ENCODE peak calls at places on chromosomes 16 and 17, in seven cellular contexts. T is GM12878, D is HCT116, Q is SK-N-SH, R is HepG2, W is K562, P is H1. E is an unnamed sample.

GRCh38 chr17:8079291-8080207 is 8.0 kb downstream of the ALOX12B start:
- DNase-seq in R (peak), Q (peak), W (peak), P (peak), D (peak), T (no peak), E (peak)

GRCh38 chr17:65228287-65228686 is 91.1 kb downstream of the RGS9 start:
- DNase-seq in R (no peak), T (no peak), P (no peak), W (no peak), D (no peak), Q (no peak), E (no peak)

GRCh38 chr17:72632026-72632684 is 460.3 kb downstream of the SLC39A11 start:
- DNase-seq in D (no peak), R (peak), T (no peak), Q (no peak), P (no peak), W (no peak), E (peak)

GRCh38 chr16:82004651-82005490 is 6.4 kb downstream of the SDR42E1 start:
- DNase-seq in Q (peak), P (no peak), T (no peak), D (no peak), W (no peak), R (no peak), E (no peak)

GRCh38 chr17:34671191-34671590 is 91.8 kb downstream of the TMEM132E start:
- DNase-seq in Q (no peak), T (no peak), R (no peak), D (no peak), W (no peak), P (no peak), E (no peak)

GRCh38 chr17:59707971-59708425 is 544 bp downstream of the VMP1 start:
- DNase-seq in R (no peak), D (no peak), T (no peak), Q (no peak), W (no peak), P (no peak), E (no peak)

GRCh38 chr17:32688221-32688620 is 188.7 kb downstream of the MYO1D start:
- DNase-seq in W (no peak), Q (no peak), T (no peak), D (no peak), P (no peak), R (no peak), E (no peak)

GRCh38 chr16:84718-85452 is 6.9 kb downstream of the MPG start:
- DNase-seq in T (peak), W (no peak), R (no peak), Q (no peak), D (no peak), P (no peak), E (no peak)

GRCh38 chr17:73071387-73071999 is 21.0 kb downstream of the SLC39A11 start:
- DNase-seq in D (no peak), Q (no peak), T (no peak), P (no peak), W (no peak), R (peak), E (no peak)

DNA sequence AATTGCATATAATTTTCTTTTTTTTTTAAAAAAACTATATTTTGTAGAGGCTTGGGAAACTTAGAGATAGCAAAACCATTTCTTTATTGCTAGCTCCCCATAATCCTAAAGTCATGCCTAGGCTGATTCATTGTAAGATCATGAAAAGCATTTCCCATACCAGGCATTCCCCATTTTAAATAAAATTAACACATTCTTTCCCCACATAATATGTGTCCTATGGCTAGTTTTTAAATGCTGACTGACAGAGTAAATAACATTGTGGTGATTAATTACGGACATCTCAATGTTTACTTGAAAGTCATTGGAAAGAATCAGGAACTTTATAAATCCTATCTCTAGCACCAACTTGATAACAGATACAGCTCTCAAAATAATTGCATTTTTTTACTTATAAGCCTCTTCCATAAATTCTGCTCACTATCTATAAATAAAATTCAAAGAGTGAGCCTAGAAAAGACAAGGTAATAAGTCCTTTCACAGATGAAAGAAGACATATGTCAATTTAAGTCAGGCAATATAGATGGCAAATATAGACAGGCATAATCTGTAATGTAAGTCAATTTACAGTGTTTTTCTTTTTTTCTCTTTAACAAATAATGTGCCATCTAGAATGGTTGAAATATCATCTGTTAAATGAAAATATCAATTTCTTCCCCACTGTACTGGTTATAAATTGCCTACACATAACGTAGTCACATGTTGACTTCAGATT is 1409.0 kb upstream of the GOT2 start:
- DNase-seq in P (no peak), D (no peak), W (no peak), T (no peak), R (no peak), Q (no peak), E (no peak)
- TF ChIP-seq JUND in P (no peak), D (no peak), W (no peak), T (no peak), R (no peak), Q (no peak), E (no peak)

DNA sequence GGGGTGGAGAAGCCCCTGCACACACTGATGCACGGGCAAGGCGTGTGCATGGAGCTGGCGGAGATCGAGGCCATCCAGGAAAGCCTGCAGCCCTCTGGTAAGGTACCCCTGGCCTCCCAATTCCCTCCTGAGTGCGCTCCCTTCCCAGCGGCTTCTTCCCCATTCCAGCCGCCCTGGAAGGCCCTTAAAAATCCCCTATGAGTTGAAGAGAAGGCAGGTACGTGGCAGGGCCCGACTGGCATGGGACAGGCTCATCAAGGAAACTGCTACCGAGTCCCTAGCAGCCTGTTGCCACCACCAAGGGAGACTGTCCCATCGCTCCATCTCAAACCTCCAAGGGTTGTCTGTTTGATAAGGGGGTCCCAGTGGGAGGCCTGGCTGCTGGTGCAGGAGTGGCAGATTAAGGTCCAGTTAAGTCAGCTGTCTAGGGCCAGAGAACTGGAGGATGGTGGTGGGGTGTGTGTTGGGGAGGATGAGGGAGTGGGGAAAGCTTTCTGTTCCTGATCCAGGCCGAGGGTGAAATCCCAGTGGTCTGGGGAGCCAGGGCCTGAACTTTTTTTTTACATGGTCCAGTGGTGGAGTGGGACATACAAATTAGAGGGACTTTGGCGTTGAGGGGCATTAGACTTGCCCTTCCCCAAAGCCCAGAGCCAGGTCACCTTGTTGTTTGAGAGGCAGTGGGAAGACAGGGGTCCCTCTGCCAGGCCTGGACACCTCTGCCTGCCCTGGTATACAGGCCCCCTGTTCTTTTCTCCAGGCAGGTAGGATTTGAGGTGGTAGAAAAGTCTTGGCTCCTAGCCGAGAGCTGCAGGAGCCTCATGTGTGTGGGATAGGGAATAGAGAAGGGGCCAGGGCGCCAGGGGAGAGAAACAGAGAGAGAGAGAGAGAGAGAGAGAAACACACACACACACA is 994 bp downstream of the IGFBP4 start:
- DNase-seq in R (no peak), Q (no peak), D (no peak), T (no peak), P (no peak), W (no peak), E (peak)
- TF ChIP-seq JUND in R (no peak), Q (no peak), D (no peak), T (no peak), P (no peak), W (no peak), E (no peak)

DNA sequence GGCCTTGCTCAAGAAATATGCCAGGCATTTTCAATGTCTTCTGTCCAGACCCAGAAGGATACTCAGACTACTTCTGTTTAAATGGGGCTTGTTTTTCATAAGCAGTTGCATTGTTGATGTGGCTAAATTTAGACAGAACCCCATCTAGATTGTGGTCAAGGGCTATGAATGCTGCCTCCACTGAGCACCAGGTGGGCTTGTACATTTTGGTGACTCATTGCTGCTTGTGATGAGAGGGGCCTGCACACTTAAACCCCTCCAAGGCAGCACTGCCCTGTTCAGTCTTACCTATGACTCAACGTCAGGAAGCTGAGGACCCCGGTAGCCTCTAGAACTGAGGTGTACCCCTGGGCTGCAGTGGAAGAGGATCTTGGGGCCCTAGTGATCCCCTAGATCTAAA is 144.0 kb downstream of the PRKCA start:
- DNase-seq in D (no peak), T (no peak), R (no peak), W (no peak), P (no peak), Q (no peak), E (no peak)
- TF ChIP-seq JUND in D (no peak), T (no peak), R (no peak), W (no peak), P (no peak), Q (no peak), E (no peak)

DNA sequence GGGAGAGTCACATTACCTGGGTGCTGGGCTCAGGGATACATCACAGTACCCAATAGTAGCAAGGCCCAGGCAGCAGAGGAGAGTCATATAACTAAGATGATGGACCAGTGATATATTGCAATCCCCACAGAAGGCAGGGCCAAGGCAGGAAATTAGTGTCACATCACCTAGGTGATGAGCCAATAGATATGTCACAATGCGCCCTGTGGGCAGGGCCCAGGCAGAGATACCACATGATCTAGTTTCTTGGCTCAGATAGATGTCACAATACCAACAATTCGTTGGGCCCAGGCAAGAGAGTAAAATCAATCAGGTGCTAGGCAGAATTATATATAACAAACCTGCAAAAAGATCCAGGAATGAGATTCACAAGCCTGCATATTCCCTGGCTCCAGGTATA is 2111.5 kb downstream of the TP53TG3F start:
- DNase-seq in W (no peak), P (no peak), R (no peak), Q (no peak), D (no peak), T (no peak), E (no peak)
- TF ChIP-seq JUND in W (no peak), P (no peak), R (no peak), Q (no peak), D (no peak), T (no peak), E (no peak)

GRCh38 chr17:51298508-51299371 is 38.4 kb downstream of the UTP18 start:
- DNase-seq in R (peak), W (peak), D (peak), T (no peak), Q (peak), P (no peak), E (peak)
- TF ChIP-seq JUND in R (no peak), W (no peak), D (no peak), T (no peak), Q (no peak), P (no peak), E (no peak)

DNA sequence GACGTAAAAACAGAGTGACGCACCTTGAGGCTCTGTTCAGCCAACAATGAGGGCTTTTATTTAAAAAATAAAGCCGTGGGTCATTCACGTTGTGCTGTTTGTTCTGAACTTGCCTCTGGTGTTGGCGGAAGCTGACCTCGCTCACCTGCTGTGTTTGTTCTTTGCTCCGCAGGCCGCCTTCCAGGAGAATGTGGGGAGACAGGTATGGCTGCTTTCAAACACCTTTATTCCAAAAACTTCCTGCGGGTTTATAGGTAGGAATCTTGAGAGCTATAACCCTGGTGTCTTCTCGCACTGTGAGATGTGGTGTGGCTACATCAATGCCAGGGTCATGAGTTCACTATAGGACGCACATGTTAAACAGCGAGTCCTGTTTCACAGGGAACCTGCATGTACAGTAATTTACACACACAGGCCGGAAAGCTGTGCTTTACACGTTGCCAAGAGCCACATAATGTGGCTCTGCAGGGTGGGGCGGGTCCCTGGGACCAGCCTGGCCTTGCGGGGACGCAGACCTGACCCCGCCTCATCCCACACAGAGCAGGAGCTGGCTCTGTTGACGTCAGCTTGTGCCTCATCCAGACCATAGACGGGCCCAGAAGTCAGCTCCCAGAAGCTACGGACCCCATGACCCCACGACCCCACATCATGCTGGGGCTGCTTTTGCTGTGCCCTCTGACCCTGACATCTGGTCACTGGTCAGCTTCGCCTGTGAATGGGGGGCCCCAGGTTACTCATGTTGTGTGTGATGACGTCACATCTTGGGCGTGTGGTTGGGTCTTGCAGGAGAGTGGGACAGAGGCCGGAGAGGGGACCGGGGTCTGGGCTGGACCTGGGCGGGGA is 49.9 kb upstream of the ZNF750 start:
- DNase-seq in P (no peak), W (no peak), T (no peak), R (peak), D (peak), Q (no peak), E (peak)
- TF ChIP-seq JUND in P (no peak), W (no peak), T (no peak), R (peak), D (no peak), Q (no peak), E (no peak)

GRCh38 chr16:49278567-49278827 is 3.1 kb downstream of the CBLN1 start:
- DNase-seq in T (no peak), P (no peak), D (no peak), R (no peak), Q (no peak), W (no peak), E (no peak)

GRCh38 chr16:49280022-49280741 is 1.5 kb downstream of the CBLN1 start:
- DNase-seq in Q (peak), R (no peak), D (no peak), T (no peak), W (no peak), P (no peak), E (no peak)

GRCh38 chr16:49277766-49278566 is 3.7 kb downstream of the CBLN1 start:
- DNase-seq in T (no peak), D (no peak), W (no peak), R (no peak), Q (no peak), P (no peak), E (no peak)

GRCh38 chr16:49280861-49281331 is 742 bp downstream of the CBLN1 start:
- DNase-seq in R (no peak), Q (peak), T (no peak), P (no peak), W (no peak), D (no peak), E (no peak)

DNA sequence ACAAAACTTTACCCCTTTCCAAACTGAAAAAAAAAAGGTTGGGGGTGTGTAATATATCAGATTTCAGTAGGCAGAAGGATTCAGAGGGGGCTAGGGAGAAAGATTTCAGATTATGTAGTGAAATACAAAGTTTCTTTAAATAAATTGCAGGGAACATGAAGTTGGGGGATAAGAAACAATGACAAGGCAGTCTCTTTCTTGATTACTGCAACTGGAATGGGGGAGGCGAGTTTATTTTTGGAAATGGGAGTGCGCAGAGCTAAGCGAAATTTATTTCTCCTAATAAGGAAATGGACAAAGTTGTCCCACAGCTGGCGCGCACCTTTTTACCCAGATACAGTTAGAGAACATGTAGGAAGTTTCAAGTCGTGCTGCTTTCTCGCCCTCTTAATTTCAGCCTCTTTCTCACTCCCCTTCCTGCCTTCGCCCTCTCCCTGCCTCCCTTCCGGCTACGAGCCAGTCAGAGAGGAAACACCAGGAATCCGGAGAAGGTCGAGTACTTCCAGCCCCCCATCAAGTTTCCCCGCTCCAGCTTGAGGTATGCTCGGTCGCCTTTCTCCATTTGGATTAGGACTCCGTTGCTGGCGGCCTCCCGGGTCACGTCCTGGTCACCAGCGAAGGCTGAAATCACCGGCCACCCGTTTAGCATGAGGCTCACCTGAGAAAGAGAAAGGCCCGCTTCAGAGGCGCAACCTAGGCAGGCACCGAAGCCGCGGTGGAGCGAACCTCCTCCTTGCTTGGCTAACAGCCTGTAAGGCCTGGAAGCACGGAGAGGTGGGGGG is 2.5 kb downstream of the CBLN1 start:
- DNase-seq in Q (no peak), W (no peak), P (no peak), T (no peak), D (no peak), R (no peak), E (no peak)
- TF ChIP-seq JUND in Q (no peak), W (no peak), P (no peak), T (no peak), D (no peak), R (no peak), E (no peak)

GRCh38 chr17:75088902-75089417 is 1.2 kb downstream of the SLC16A5 start:
- DNase-seq in W (no peak), P (no peak), D (no peak), T (no peak), R (peak), Q (no peak), E (no peak)
- TF ChIP-seq JUND in W (no peak), P (peak), D (no peak), T (no peak), R (peak), Q (no peak), E (no peak)

GRCh38 chr17:22459331-22459952 is 767.1 kb downstream of the KCNJ18 start:
- DNase-seq in D (no peak), T (no peak), W (no peak), R (no peak), P (no peak), Q (no peak), E (no peak)

GRCh38 chr17:22453181-22453580 is 760.9 kb downstream of the KCNJ18 start:
- DNase-seq in T (no peak), Q (no peak), D (no peak), R (no peak), P (no peak), W (no peak), E (no peak)

GRCh38 chr17:22459953-22460350 is 767.6 kb downstream of the KCNJ18 start:
- DNase-seq in D (no peak), Q (no peak), R (no peak), T (no peak), P (no peak), W (no peak), E (no peak)

DNA sequence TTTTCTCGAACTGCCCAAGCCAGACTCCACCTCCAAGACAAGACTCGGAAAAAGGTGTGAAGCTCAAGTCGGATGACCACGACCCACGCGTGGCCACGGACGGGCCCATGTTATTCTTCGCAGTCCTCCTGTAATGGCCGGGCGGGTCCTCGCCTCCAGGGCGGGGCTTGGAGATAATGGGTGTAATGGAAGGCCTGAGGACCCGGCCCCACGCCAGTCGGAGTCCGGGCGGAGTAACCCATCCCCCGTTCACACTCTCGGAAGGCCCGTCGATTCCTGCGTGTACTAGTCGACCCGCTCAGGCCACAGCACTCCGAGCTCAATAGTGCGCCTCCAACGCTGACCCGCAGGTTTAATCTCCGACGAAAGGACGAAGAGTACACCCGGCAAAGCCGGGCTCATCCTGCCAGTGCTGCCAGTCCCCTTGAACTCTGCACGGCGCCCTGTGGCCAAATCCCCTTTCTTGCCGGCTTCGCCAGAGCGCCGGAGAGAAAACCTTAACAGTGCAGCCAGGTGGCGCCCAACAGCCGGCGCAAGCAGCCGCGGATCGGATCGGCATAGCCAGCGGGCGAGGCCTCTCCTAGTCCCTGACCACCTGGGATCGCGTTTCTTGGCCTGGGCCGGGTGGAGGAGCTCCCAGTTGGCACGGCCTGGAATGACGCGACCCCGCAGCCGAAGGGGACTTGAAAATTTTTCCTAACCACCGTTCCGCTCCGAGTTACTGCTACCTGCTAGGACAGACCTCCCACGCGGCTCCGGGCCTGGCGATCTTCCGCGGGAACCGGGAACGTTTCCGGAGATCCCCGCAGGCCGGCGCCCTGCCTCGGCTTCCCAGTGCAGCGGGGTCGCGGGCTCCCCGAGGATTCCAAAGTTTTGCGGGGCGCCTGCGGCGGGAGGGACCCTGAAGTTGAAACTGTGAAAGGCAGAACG is 762.0 kb downstream of the KCNJ18 start:
- DNase-seq in R (no peak), P (no peak), T (no peak), W (peak), D (no peak), Q (no peak), E (no peak)
- TF ChIP-seq JUND in R (no peak), P (no peak), T (no peak), W (no peak), D (no peak), Q (no peak), E (no peak)

E was measured in T47D.